ENCODE peak calls at places on chromosomes 4 and X, in ten cellular contexts. V is A673, O is neural progenitor cell, J is heart right ventricle, M is upper lobe of right lung, Z is fibroblast of lung, G is tibial nerve, S is esophagus squamous epithelium, I is pancreas, Q is SK-N-SH. A is an unnamed sample.

GRCh38 chr4:182434720-182435119 is 191.5 kb downstream of the TENM3 start:
- DNase-seq in V (no peak), O (no peak), J (no peak), M (no peak), Z (no peak), G (no peak), S (no peak), I (no peak), Q (no peak), A (no peak)

GRCh38 chrX:21529771-21530170 is 128.4 kb downstream of the KLHL34 start:
- DNase-seq in V (peak; percentile 7), O (no peak), J (no peak), M (no peak), Z (peak; percentile 25), G (no peak), S (no peak), I (no peak), Q (no peak), A (no peak)

GRCh38 chr4:16075975-16076757 is 7.7 kb downstream of the PROM1 start:
- DNase-seq in V (no peak), O (no peak), J (no peak), M (no peak), Z (no peak), G (no peak), S (no peak), I (no peak), Q (no peak), A (no peak)

GRCh38 chrX:48578661-48579128 is 4.4 kb downstream of the RBM3 start:
- DNase-seq in V (no peak), O (no peak), J (no peak), M (no peak), Z (no peak), G (no peak), S (no peak), I (no peak), Q (no peak), A (no peak)

GRCh38 chrX:9222299-9222698 is 188.4 kb upstream of the FAM9B start:
- DNase-seq in V (no peak), O (no peak), J (no peak), M (no peak), Z (no peak), G (no peak), S (no peak), I (no peak), Q (no peak), A (no peak)

GRCh38 chr4:150255610-150256580 is 177.7 kb downstream of the DCLK2 start:
- DNase-seq in V (no peak), O (no peak), J (peak; percentile 36), M (no peak), Z (no peak), G (no peak), S (no peak), I (no peak), Q (no peak), A (no peak)

GRCh38 chr4:3145251-3145908 is 70.9 kb downstream of the HTT start:
- DNase-seq in V (peak; percentile 40), O (no peak), J (no peak), M (no peak), Z (peak; percentile 40), G (no peak), S (no peak), I (no peak), Q (no peak), A (no peak)

GRCh38 chrX:24443943-24444342 is 21.1 kb upstream of the PDK3 start:
- DNase-seq in V (no peak), O (no peak), J (no peak), M (no peak), Z (no peak), G (no peak), S (no peak), I (no peak), Q (no peak), A (no peak)

GRCh38 chrX:132461886-132462285 is 27.0 kb downstream of the MBNL3 start:
- DNase-seq in V (no peak), O (no peak), J (no peak), M (no peak), Z (no peak), G (no peak), S (no peak), I (no peak), Q (no peak), A (no peak)

GRCh38 chr4:61533140-61533539 is 333.0 kb downstream of the ADGRL3 start:
- DNase-seq in V (no peak), O (no peak), J (no peak), M (no peak), Z (peak; percentile 77), G (no peak), S (no peak), I (no peak), Q (no peak), A (no peak)

GRCh38 chr4:155694100-155694785 is 27.6 kb downstream of the GUCY1A1 start:
- DNase-seq in V (no peak), O (no peak), J (no peak), M (no peak), Z (no peak), G (no peak), S (no peak), I (no peak), Q (no peak), A (no peak)

GRCh38 chr4:86043755-86044592 is 315.9 kb downstream of the MAPK10 start:
- DNase-seq in V (peak; percentile 60), O (peak; percentile 51), J (no peak), M (no peak), Z (peak; percentile 42), G (peak; percentile 82), S (no peak), I (no peak), Q (peak; percentile 23), A (no peak)

GRCh38 chr4:152454398-152455011 is 81.4 kb downstream of the FBXW7 start:
- DNase-seq in V (peak; percentile 48), O (no peak), J (no peak), M (no peak), Z (peak; percentile 19), G (no peak), S (no peak), I (no peak), Q (peak; percentile 51), A (no peak)

GRCh38 chrX:10744011-10744410 is 123.6 kb upstream of the MID1 start:
- DNase-seq in V (no peak), O (peak; percentile 18), J (no peak), M (no peak), Z (no peak), G (no peak), S (no peak), I (no peak), Q (peak; percentile 17), A (no peak)

GRCh38 chrX:10741003-10741402 is 120.6 kb upstream of the MID1 start:
- DNase-seq in V (no peak), O (no peak), J (no peak), M (no peak), Z (no peak), G (no peak), S (no peak), I (no peak), Q (peak; percentile 15), A (no peak)

GRCh38 chrX:10741496-10742048 is 121.2 kb upstream of the MID1 start:
- DNase-seq in V (no peak), O (no peak), J (no peak), M (no peak), Z (no peak), G (no peak), S (no peak), I (no peak), Q (no peak), A (no peak)
- H3K4me3 ChIP-seq in V (no peak overlapping the region), O (no peak overlapping the region), J (no peak overlapping the region), M (no peak overlapping the region), Z (no peak overlapping the region), G (no peak overlapping the region), S (no peak overlapping the region), I (no peak overlapping the region), Q (no peak overlapping the region), A (no peak overlapping the region)

DNA sequence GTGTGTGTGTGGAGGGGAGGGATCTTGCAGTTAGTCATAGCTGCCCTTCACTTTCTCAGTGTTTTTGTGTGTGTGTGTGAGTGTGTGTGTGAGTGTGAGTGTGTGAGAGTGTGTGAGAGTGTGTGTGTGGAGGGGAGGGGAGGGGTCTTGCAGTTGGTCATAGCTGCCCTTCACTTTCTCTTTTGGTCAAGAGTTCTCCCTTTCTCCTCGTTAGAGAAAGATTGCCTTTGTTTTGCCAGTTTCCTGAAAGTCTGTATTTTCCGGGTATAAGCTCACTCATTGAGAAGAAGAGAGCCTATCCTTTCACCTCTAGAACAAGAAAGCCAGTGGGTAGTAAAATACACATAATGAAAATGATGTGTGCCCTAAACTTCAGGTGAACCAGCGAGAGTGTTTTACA is 75.2 kb upstream of the ENPP6 start:
- DNase-seq in V (no peak), O (no peak), J (no peak), M (no peak), Z (no peak), G (no peak), S (no peak), I (no peak), Q (no peak), A (no peak)
- H3K27ac ChIP-seq in V (no peak overlapping the region), O (no peak overlapping the region), J (no peak overlapping the region), M (no peak overlapping the region), Z (no peak overlapping the region), G (no peak overlapping the region), S (no peak overlapping the region), I (no peak overlapping the region), Q (no peak overlapping the region), A (no peak overlapping the region)

DNA sequence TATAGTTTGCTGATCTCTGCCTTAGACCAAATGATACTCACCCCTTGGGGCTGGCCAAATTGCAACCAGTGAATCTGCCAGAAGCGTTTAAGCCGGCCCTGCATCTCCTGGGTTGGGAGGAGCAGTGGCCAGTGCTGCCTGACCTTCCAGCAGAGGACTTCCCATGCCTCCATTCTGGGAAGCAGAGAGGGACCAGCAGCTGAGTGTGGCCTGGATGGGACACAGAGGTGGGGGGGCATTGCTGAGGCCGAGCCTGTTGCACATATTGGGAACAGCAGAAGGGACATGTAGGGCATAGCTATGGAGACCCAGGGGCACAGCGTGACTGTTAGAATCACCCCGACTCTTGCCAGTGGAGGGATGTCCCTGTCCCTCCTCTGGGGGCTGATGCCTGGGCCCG is 93.3 kb downstream of the CPZ start:
- DNase-seq in V (no peak), O (no peak), J (no peak), M (peak; percentile 38), Z (no peak), G (no peak), S (no peak), I (no peak), Q (no peak), A (no peak)
- TF ChIP-seq CTCF in V (no peak), O (no peak), J (no peak), M (no peak), Z (no peak), G (no peak), S (no peak), I (no peak), Q (no peak), A (no peak)

DNA sequence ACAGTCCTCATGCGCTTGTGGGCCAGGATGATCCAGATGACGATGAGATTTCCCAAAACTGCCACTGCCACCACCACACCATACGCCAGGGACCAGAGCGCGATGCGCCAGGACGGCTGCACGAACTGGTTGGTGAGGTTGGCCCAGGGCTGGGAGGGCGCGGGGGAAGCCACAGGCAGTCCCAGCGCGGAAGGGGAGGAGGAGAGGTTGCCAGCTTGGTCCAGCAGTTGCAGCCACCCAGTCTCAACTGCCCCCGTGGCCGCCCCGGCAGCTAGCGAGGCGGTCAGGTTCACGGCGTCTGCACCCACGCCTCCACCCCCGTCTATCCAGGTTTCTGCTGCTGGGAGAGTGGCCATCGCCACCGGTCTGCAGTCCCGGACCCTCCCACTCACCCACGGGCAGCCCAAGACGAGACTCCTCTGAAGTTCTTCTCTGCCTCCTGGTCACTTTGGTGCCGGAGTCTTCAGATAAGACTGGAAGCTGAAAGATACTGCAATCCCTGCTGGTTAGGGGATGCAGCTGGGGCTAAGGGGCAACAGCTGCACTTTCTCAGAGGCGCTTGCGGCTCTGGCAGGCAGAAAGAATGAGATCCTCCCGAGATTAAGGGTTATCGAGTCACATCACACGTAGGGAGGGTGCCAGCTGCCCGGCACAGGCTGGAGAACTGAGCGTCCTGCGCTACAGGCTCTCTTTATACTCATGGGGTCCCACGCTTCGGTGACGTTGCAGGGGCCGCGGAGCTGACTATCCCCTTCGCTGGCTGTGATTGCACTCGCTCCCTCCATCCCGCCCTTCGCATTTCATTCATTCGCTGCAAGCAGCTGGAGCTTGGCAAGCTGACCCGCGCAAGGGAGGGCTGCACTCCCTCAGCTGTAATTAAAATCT is at the start of gene TACR3:
- DNase-seq in V (no peak), O (peak; percentile 71), J (no peak), M (no peak), Z (peak; percentile 8), G (no peak), S (no peak), I (no peak), Q (peak; percentile 20), A (no peak)
- H3K4me3 ChIP-seq in V (peak within 1 kb of the TSS; percentile 5), O (peak within 1 kb of the TSS; percentile 58), J (no peak within 1 kb of the TSS), M (peak within 1 kb of the TSS; percentile 21), Z (peak within 1 kb of the TSS; percentile 30), G (no peak within 1 kb of the TSS), S (peak within 1 kb of the TSS; percentile 14), I (peak within 1 kb of the TSS; percentile 10), Q (no peak within 1 kb of the TSS), A (no peak within 1 kb of the TSS)